ENCODE peak calls at places on chromosomes 13 and 19, in seven cellular contexts. P is NCI-H748 treated with DMSO at 0.1 percent for 48 hours, S is H54, R is DMS 273 treated with DMSO at 0.1 percent for 48 hours, Z is A549, N is trophoblast cell, Y is lower leg skin. H is an unnamed sample.

GRCh38 chr19:44640518-44640917 is 3.2 kb upstream of the PVR start:
- DNase-seq in P (no peak), S (no peak), Y (no peak), N (peak), Z (no peak), R (no peak), H (peak)

GRCh38 chr13:37645181-37645580 is 46.6 kb upstream of the POSTN start:
- DNase-seq in S (no peak), Z (no peak), N (no peak), P (no peak), R (no peak), Y (no peak), H (no peak)

GRCh38 chr13:71054358-71054757 is 812.6 kb downstream of the DACH1 start:
- DNase-seq in Z (no peak), S (no peak), R (no peak), P (no peak), Y (no peak), N (no peak), H (no peak)

GRCh38 chr13:39859898-39860297 is 204.4 kb downstream of the COG6 start:
- DNase-seq in R (no peak), Y (no peak), Z (no peak), N (no peak), P (no peak), S (no peak), H (no peak)

GRCh38 chr19:50952890-50953289 is at the start of gene KLK5:
- DNase-seq in N (no peak), Y (no peak), R (no peak), P (no peak), Z (no peak), S (peak), H (no peak)

GRCh38 chr19:23314505-23315241 is 64.5 kb upstream of the ZNF724 start:
- DNase-seq in R (no peak), Z (no peak), S (no peak), P (no peak), N (peak), Y (no peak), H (no peak)

GRCh38 chr13:32212420-32212819 is 102.7 kb downstream of the ZAR1L start:
- DNase-seq in N (peak), P (no peak), Z (no peak), Y (no peak), S (no peak), R (no peak), H (peak)

GRCh38 chr19:2976609-2977000 is 759 bp upstream of the TLE6 start:
- DNase-seq in Z (no peak), S (no peak), N (peak), Y (no peak), R (no peak), P (no peak), H (no peak)

H was measured in LHCN-M2.